ENCODE peak calls at places on chromosomes 12 and 14, in eight cellular contexts. One of them, this sample, is unnamed.

GRCh38 chr12:110756611-110757010 is 13.9 kb upstream of the PPP1CC start:
- DNase-seq in psoas muscle: no peak
- DNase-seq in brain microvascular endothelial cell: no peak
- DNase-seq in tibial artery: no peak
- DNase-seq in SK-N-SH: no peak
- DNase-seq in AG04450: no peak
- DNase-seq in astrocyte of the spinal cord: no peak
- DNase-seq in astrocyte of the cerebellum: no peak
- DNase-seq in this sample: no peak

GRCh38 chr14:79825046-79825521 is 386.2 kb downstream of the DIO2 start:
- DNase-seq in psoas muscle: no peak
- DNase-seq in brain microvascular endothelial cell: no peak
- DNase-seq in tibial artery: no peak
- DNase-seq in SK-N-SH: no peak
- DNase-seq in AG04450: no peak
- DNase-seq in astrocyte of the spinal cord: no peak
- DNase-seq in astrocyte of the cerebellum: no peak
- DNase-seq in this sample: no peak

GRCh38 chr12:26832817-26833691 is at the start of gene ITPR2:
- DNase-seq in psoas muscle: peak
- DNase-seq in brain microvascular endothelial cell: peak
- DNase-seq in tibial artery: peak
- DNase-seq in SK-N-SH: peak
- DNase-seq in AG04450: no peak
- DNase-seq in astrocyte of the spinal cord: peak
- DNase-seq in astrocyte of the cerebellum: peak
- DNase-seq in this sample: no peak

GRCh38 chr14:87066221-87066817 is 926.7 kb downstream of the GALC start:
- DNase-seq in psoas muscle: no peak
- DNase-seq in brain microvascular endothelial cell: no peak
- DNase-seq in tibial artery: no peak
- DNase-seq in SK-N-SH: no peak
- DNase-seq in AG04450: no peak
- DNase-seq in astrocyte of the spinal cord: no peak
- DNase-seq in astrocyte of the cerebellum: no peak
- DNase-seq in this sample: no peak

GRCh38 chr14:22898302-22898894 is 15.4 kb downstream of the REM2 start:
- DNase-seq in psoas muscle: no peak
- DNase-seq in brain microvascular endothelial cell: peak
- DNase-seq in tibial artery: peak
- DNase-seq in SK-N-SH: no peak
- DNase-seq in AG04450: peak
- DNase-seq in astrocyte of the spinal cord: peak
- DNase-seq in astrocyte of the cerebellum: no peak
- DNase-seq in this sample: no peak

GRCh38 chr12:25376985-25377384 is 126.3 kb upstream of the KRAS start:
- DNase-seq in psoas muscle: no peak
- DNase-seq in brain microvascular endothelial cell: no peak
- DNase-seq in tibial artery: no peak
- DNase-seq in SK-N-SH: no peak
- DNase-seq in AG04450: no peak
- DNase-seq in astrocyte of the spinal cord: no peak
- DNase-seq in astrocyte of the cerebellum: no peak
- DNase-seq in this sample: no peak

GRCh38 chr14:90298230-90298629 is 33.5 kb downstream of the NRDE2 start:
- DNase-seq in psoas muscle: no peak
- DNase-seq in brain microvascular endothelial cell: no peak
- DNase-seq in tibial artery: no peak
- DNase-seq in SK-N-SH: no peak
- DNase-seq in AG04450: no peak
- DNase-seq in astrocyte of the spinal cord: no peak
- DNase-seq in astrocyte of the cerebellum: no peak
- DNase-seq in this sample: no peak

GRCh38 chr12:124130717-124131670 is 158.0 kb downstream of the ZNF664 start:
- DNase-seq in psoas muscle: no peak
- DNase-seq in brain microvascular endothelial cell: no peak
- DNase-seq in tibial artery: no peak
- DNase-seq in SK-N-SH: no peak
- DNase-seq in AG04450: no peak
- DNase-seq in astrocyte of the spinal cord: peak
- DNase-seq in astrocyte of the cerebellum: no peak
- DNase-seq in this sample: no peak

GRCh38 chr12:113422929-113423669 is 919 bp downstream of the SDSL start:
- DNase-seq in psoas muscle: no peak
- DNase-seq in brain microvascular endothelial cell: no peak
- DNase-seq in tibial artery: no peak
- DNase-seq in SK-N-SH: no peak
- DNase-seq in AG04450: no peak
- DNase-seq in astrocyte of the spinal cord: no peak
- DNase-seq in astrocyte of the cerebellum: no peak
- DNase-seq in this sample: no peak

GRCh38 chr12:16165506-16165905 is 112.0 kb downstream of the SLC15A5 start:
- DNase-seq in psoas muscle: no peak
- DNase-seq in brain microvascular endothelial cell: peak
- DNase-seq in tibial artery: peak
- DNase-seq in SK-N-SH: peak
- DNase-seq in AG04450: peak
- DNase-seq in astrocyte of the spinal cord: peak
- DNase-seq in astrocyte of the cerebellum: peak
- DNase-seq in this sample: no peak

DNA sequence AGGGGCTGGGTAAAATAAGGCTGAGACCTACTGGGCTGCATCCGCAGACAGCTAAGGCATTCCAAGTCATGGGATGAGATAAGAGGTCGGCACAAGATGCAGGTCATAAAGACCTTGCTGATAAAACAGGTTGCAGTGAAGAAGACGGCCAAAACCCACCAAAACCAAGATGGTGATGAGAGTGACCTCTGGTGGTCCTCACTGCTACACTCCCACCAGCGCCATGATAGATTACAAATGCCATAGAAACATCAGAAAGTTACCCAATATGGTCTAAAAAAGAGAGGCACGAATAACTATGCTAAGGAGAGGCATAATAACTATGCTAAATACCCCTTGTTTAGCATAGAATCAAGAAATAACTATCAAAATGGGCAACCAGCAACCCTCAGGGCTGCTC is 46.2 kb upstream of the MAP3K9 start:
- DNase-seq in psoas muscle: no peak
- DNase-seq in brain microvascular endothelial cell: no peak
- DNase-seq in tibial artery: no peak
- DNase-seq in SK-N-SH: no peak
- DNase-seq in AG04450: no peak
- DNase-seq in astrocyte of the spinal cord: no peak
- DNase-seq in astrocyte of the cerebellum: no peak
- DNase-seq in this sample: no peak
- TF ChIP-seq CTCF in psoas muscle: no peak
- TF ChIP-seq CTCF in brain microvascular endothelial cell: no peak
- TF ChIP-seq CTCF in tibial artery: no peak
- TF ChIP-seq CTCF in SK-N-SH: no peak
- TF ChIP-seq CTCF in AG04450: no peak
- TF ChIP-seq CTCF in astrocyte of the spinal cord: no peak
- TF ChIP-seq CTCF in astrocyte of the cerebellum: no peak
- TF ChIP-seq CTCF in this sample: no peak

DNA sequence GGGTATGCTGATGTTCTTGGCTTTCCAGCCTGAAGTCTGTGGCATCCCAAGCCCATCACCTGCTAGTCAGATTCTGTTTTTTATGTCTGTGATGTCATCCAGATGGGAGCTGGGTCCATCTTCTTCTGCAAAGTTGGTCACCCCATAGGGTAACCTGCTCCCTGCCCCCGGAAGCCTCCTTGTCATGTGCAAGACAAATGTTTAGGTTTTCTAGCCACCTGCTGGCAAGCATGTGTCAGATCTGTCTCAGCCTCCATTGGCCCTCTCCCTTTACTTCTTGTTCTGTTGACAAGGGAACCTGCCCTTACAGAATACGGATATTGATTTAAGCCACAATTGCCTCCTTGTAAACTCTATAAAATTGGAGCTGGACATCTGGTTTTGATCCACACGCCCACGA is 7.4 kb downstream of the NTF3 start:
- DNase-seq in psoas muscle: no peak
- DNase-seq in brain microvascular endothelial cell: no peak
- DNase-seq in tibial artery: no peak
- DNase-seq in SK-N-SH: no peak
- DNase-seq in AG04450: no peak
- DNase-seq in astrocyte of the spinal cord: no peak
- DNase-seq in astrocyte of the cerebellum: no peak
- DNase-seq in this sample: no peak
- H3K4me3 ChIP-seq in psoas muscle: no peak
- H3K4me3 ChIP-seq in brain microvascular endothelial cell: no peak
- H3K4me3 ChIP-seq in tibial artery: no peak
- H3K4me3 ChIP-seq in SK-N-SH: no peak
- H3K4me3 ChIP-seq in AG04450: no peak
- H3K4me3 ChIP-seq in astrocyte of the spinal cord: no peak
- H3K4me3 ChIP-seq in astrocyte of the cerebellum: no peak
- H3K4me3 ChIP-seq in this sample: no peak

DNA sequence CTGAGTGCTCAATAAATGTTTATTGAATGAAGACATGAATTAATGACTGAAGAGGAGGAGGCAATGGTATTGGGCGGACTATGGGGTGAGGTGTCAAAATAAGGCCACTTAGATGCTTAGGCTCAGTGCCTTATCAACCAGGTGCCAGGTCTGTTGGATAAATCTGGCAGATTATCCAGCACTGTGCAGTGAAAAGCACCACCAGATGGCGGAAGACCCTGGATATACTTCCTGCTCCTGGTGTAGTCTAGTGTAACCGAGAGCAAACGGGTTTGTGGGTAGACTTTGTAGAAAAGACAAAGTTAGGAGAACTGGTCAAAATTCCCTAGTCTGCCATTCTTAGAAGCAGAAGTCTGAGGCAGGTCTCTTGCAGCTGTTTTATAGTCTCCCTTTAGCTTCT is 306.3 kb downstream of the ATP23 start:
- DNase-seq in psoas muscle: no peak
- DNase-seq in brain microvascular endothelial cell: no peak
- DNase-seq in tibial artery: no peak
- DNase-seq in SK-N-SH: no peak
- DNase-seq in AG04450: no peak
- DNase-seq in astrocyte of the spinal cord: no peak
- DNase-seq in astrocyte of the cerebellum: no peak
- DNase-seq in this sample: no peak
- TF ChIP-seq CTCF in psoas muscle: no peak
- TF ChIP-seq CTCF in brain microvascular endothelial cell: peak
- TF ChIP-seq CTCF in tibial artery: no peak
- TF ChIP-seq CTCF in SK-N-SH: peak
- TF ChIP-seq CTCF in AG04450: peak
- TF ChIP-seq CTCF in astrocyte of the spinal cord: peak
- TF ChIP-seq CTCF in astrocyte of the cerebellum: no peak
- TF ChIP-seq CTCF in this sample: peak

GRCh38 chr12:50988871-50989270 is 36.5 kb downstream of the HIGD1C start:
- DNase-seq in psoas muscle: no peak
- DNase-seq in brain microvascular endothelial cell: no peak
- DNase-seq in tibial artery: no peak
- DNase-seq in SK-N-SH: no peak
- DNase-seq in AG04450: no peak
- DNase-seq in astrocyte of the spinal cord: no peak
- DNase-seq in astrocyte of the cerebellum: no peak
- DNase-seq in this sample: no peak

GRCh38 chr12:50988051-50988450 is 35.7 kb downstream of the HIGD1C start:
- DNase-seq in psoas muscle: no peak
- DNase-seq in brain microvascular endothelial cell: no peak
- DNase-seq in tibial artery: no peak
- DNase-seq in SK-N-SH: no peak
- DNase-seq in AG04450: no peak
- DNase-seq in astrocyte of the spinal cord: no peak
- DNase-seq in astrocyte of the cerebellum: no peak
- DNase-seq in this sample: no peak

GRCh38 chr12:50984899-50985298 is 32.6 kb downstream of the HIGD1C start:
- DNase-seq in psoas muscle: no peak
- DNase-seq in brain microvascular endothelial cell: peak
- DNase-seq in tibial artery: no peak
- DNase-seq in SK-N-SH: no peak
- DNase-seq in AG04450: no peak
- DNase-seq in astrocyte of the spinal cord: peak
- DNase-seq in astrocyte of the cerebellum: no peak
- DNase-seq in this sample: no peak

GRCh38 chr12:50985322-50985721 is 33.0 kb downstream of the HIGD1C start:
- DNase-seq in psoas muscle: no peak
- DNase-seq in brain microvascular endothelial cell: peak
- DNase-seq in tibial artery: no peak
- DNase-seq in SK-N-SH: no peak
- DNase-seq in AG04450: no peak
- DNase-seq in astrocyte of the spinal cord: peak
- DNase-seq in astrocyte of the cerebellum: no peak
- DNase-seq in this sample: no peak

DNA sequence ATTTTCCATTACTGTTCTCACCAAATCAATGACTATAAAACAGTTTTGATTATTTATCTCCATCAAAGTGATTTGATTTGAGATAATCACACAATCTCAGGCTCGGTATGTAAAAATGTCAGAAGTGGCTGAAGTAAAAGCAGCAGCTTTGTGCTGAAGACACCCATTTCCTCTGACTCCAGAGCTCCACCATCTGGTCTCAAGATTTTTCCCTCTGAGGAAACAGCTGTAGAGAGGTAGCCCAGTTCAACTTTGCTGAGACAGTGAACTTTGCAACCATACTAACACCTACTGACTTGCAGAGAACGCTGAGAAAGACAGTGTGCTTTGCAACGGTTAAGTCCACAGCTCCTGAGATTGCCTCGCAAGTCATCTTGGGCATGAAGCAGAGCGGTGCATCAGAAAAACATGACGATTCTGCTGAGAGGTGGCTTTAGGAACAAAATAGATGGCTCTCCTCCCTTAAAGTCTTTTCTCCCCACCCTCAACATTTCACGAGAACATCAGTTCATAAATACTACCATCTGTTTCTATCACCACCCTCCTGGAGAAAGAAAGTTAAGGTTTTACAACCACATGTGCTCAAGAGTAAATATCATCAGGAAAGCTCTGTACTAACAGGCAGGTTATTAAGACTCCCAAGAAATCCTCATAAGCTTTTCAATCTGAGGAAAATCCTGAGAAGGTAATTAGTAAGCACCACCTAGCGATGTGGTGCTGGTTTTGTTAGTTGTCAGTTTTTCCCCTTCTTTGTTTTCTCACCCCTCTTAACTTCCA is 34.8 kb downstream of the HIGD1C start:
- DNase-seq in psoas muscle: no peak
- DNase-seq in brain microvascular endothelial cell: peak
- DNase-seq in tibial artery: no peak
- DNase-seq in SK-N-SH: peak
- DNase-seq in AG04450: peak
- DNase-seq in astrocyte of the spinal cord: peak
- DNase-seq in astrocyte of the cerebellum: peak
- DNase-seq in this sample: no peak
- H3K4me3 ChIP-seq in psoas muscle: no peak
- H3K4me3 ChIP-seq in brain microvascular endothelial cell: no peak
- H3K4me3 ChIP-seq in tibial artery: no peak
- H3K4me3 ChIP-seq in SK-N-SH: no peak
- H3K4me3 ChIP-seq in AG04450: no peak
- H3K4me3 ChIP-seq in astrocyte of the spinal cord: no peak
- H3K4me3 ChIP-seq in astrocyte of the cerebellum: no peak
- H3K4me3 ChIP-seq in this sample: no peak

GRCh38 chr14:77131871-77132486 is 9.6 kb downstream of the ZDHHC22 start:
- DNase-seq in psoas muscle: no peak
- DNase-seq in brain microvascular endothelial cell: no peak
- DNase-seq in tibial artery: no peak
- DNase-seq in SK-N-SH: no peak
- DNase-seq in AG04450: no peak
- DNase-seq in astrocyte of the spinal cord: no peak
- DNase-seq in astrocyte of the cerebellum: no peak
- DNase-seq in this sample: no peak
- TF ChIP-seq CTCF in psoas muscle: no peak
- TF ChIP-seq CTCF in brain microvascular endothelial cell: no peak
- TF ChIP-seq CTCF in tibial artery: no peak
- TF ChIP-seq CTCF in SK-N-SH: no peak
- TF ChIP-seq CTCF in AG04450: no peak
- TF ChIP-seq CTCF in astrocyte of the spinal cord: no peak
- TF ChIP-seq CTCF in astrocyte of the cerebellum: no peak
- TF ChIP-seq CTCF in this sample: no peak

GRCh38 chr14:77000340-77001235 is 27.9 kb downstream of the IRF2BPL start:
- DNase-seq in psoas muscle: peak
- DNase-seq in brain microvascular endothelial cell: no peak
- DNase-seq in tibial artery: peak
- DNase-seq in SK-N-SH: peak
- DNase-seq in AG04450: no peak
- DNase-seq in astrocyte of the spinal cord: peak
- DNase-seq in astrocyte of the cerebellum: no peak
- DNase-seq in this sample: no peak
- H3K4me3 ChIP-seq in psoas muscle: peak
- H3K4me3 ChIP-seq in brain microvascular endothelial cell: no peak
- H3K4me3 ChIP-seq in tibial artery: peak
- H3K4me3 ChIP-seq in SK-N-SH: no peak
- H3K4me3 ChIP-seq in AG04450: no peak
- H3K4me3 ChIP-seq in astrocyte of the spinal cord: no peak
- H3K4me3 ChIP-seq in astrocyte of the cerebellum: no peak
- H3K4me3 ChIP-seq in this sample: no peak